ENCODE peak calls at places on chromosomes 13 and 19, in ten cellular contexts. Q is HCT116, M is A549, L is IMR-90, D is heart left ventricle, T is K562, A is upper lobe of left lung, X is HepG2, U is body of pancreas, C is right lobe of liver. R is an unnamed sample.

GRCh38 chr13:44713793-44714469 is 137.8 kb upstream of the TSC22D1 start:
- ATAC-seq in T (no peak), X (peak), C (no peak), L (peak), U (peak), D (peak), A (peak), Q (peak), M (peak), R (no peak)

GRCh38 chr13:70856025-70856424 is 747.8 kb upstream of the KLHL1 start:
- ATAC-seq in X (no peak), D (no peak), T (no peak), C (no peak), U (no peak), Q (no peak), L (no peak), M (no peak), A (no peak), R (no peak)

GRCh38 chr13:45473627-45474026 is 8.9 kb downstream of the COG3 start:
- ATAC-seq in T (peak), L (no peak), M (peak), U (no peak), D (no peak), Q (peak), C (peak), A (no peak), X (peak), R (no peak)

GRCh38 chr13:97567510-97568243 is 133.7 kb downstream of the RAP2A start:
- ATAC-seq in C (peak), X (peak), T (no peak), M (peak), D (peak), A (peak), U (peak), Q (peak), L (peak), R (peak)

GRCh38 chr13:33642374-33643065 is 175.4 kb upstream of the RFC3 start:
- ATAC-seq in M (peak), U (peak), D (peak), T (no peak), C (peak), A (peak), Q (no peak), X (peak), L (peak), R (peak)

GRCh38 chr13:100434010-100434763 is 154.4 kb downstream of the GGACT start:
- ATAC-seq in L (peak), Q (peak), C (peak), T (no peak), X (peak), M (peak), A (no peak), U (no peak), D (no peak), R (no peak)

GRCh38 chr13:20503088-20504083 is 22.3 kb downstream of the CRYL1 start:
- ATAC-seq in D (no peak), U (no peak), L (no peak), C (peak), Q (no peak), A (no peak), T (no peak), M (no peak), X (no peak), R (no peak)

GRCh38 chr13:109976206-109976997 is 190.0 kb upstream of the IRS2 start:
- ATAC-seq in C (no peak), U (no peak), X (no peak), L (no peak), T (no peak), D (peak), Q (no peak), A (no peak), M (no peak), R (no peak)

GRCh38 chr13:113361406-113361805 is 2.5 kb downstream of the GRTP1 start:
- ATAC-seq in X (no peak), C (no peak), U (no peak), A (no peak), Q (no peak), M (no peak), L (no peak), T (no peak), D (no peak), R (no peak)

GRCh38 chr19:17743874-17744273 is 7.4 kb upstream of the FCHO1 start:
- ATAC-seq in T (no peak), U (no peak), D (no peak), L (no peak), C (no peak), M (no peak), X (no peak), Q (no peak), A (no peak), R (no peak)

DNA sequence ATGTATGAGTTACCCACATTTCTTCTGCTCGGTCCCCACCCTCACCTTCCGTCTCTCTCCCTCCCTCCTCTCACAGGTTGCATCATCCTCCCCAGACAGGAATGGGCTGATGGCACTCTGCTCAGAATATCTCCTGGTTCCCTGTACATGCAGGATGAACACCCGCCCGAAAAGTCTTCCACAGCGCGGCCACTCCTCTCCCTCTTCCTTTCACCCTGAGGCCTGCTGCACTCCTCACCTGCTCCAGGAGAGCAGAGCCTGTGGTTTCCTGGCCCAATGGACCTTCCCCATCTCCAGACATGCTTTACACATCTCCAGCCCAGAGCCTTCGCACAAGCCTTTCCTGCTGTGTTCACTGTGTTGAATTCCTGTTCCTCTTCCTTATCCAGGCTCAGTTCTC is 40.9 kb downstream of the GSX1 start:
- ATAC-seq in A (no peak), T (no peak), L (no peak), D (no peak), C (no peak), M (no peak), Q (no peak), X (no peak), U (no peak), R (no peak)
- TF ChIP-seq POLR2A in A (no peak), T (no peak), L (no peak), D (no peak), C (no peak), M (no peak), Q (no peak), X (no peak), U (no peak), R (no peak)

DNA sequence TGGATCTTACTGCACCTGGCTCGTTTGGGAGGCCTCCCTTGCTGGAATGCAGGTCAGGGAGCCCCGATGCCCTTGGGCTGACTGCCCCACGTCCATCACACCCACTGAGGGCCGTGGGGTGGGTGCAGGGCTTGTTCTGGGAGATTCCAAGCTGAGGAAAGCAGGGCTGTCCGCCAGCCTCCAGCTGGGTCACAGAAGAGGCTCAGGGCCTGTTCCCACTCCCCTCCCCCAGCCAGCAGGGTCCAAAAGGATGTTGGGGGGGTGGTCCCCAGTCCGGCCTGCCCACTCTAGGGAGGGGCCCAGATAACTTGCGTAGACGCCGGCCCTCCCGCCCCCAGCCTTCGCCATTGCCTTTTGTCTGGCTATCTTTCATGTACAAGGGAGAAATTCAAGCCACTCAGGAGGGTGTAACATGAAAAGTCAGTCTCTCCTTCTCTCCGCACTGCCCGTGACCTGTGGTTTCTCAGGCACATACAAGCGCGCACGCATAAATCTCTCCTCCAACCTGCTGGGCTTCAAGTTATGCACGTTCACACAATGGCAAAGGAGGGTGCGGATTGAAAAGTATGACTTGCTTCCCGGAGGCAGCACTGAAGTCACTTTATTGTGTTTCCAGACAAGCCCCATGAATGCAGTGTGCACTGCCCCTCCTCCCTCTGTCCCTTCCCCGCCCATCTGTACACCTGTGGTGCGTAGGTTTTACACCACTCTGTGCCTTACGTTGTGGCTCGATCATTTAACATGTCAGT is 20.2 kb downstream of the CARM1 start:
- ATAC-seq in D (peak), L (no peak), M (no peak), T (no peak), A (peak), Q (no peak), C (no peak), X (no peak), U (no peak), R (peak)
- H3K4me3 ChIP-seq in D (no peak), L (no peak), M (no peak), T (no peak), A (no peak), Q (no peak), C (no peak), X (no peak), U (no peak), R (no peak)

GRCh38 chr19:6587093-6587820 is 3.7 kb downstream of the CD70 start:
- ATAC-seq in T (peak), A (no peak), X (peak), U (no peak), D (peak), M (no peak), C (peak), L (peak), Q (peak), R (no peak)

GRCh38 chr19:6590458-6591319 is at the start of gene CD70:
- ATAC-seq in Q (no peak), C (peak), A (peak), U (no peak), T (no peak), L (no peak), M (peak), X (no peak), D (no peak), R (peak)

GRCh38 chr19:6589711-6590457 is 1.1 kb downstream of the CD70 start:
- ATAC-seq in Q (no peak), A (peak), U (no peak), X (no peak), C (no peak), M (no peak), D (no peak), T (no peak), L (no peak), R (no peak)

GRCh38 chr19:6587998-6588507 is 2.9 kb downstream of the CD70 start:
- ATAC-seq in M (no peak), L (no peak), U (no peak), T (peak), D (no peak), X (no peak), A (no peak), C (no peak), Q (no peak), R (no peak)

GRCh38 chr19:6588508-6589345 is 2.2 kb downstream of the CD70 start:
- ATAC-seq in Q (no peak), C (no peak), X (no peak), D (no peak), M (no peak), L (no peak), U (no peak), A (no peak), T (peak), R (no peak)
- TF ChIP-seq POLR2A in Q (no peak), C (no peak), X (no peak), D (no peak), M (no peak), L (no peak), U (no peak), A (no peak), T (no peak), R (no peak)

GRCh38 chr13:86792153-86792651 is 879.0 kb upstream of the SLITRK5 start:
- ATAC-seq in A (no peak), T (no peak), D (no peak), C (no peak), X (no peak), M (no peak), U (no peak), L (no peak), Q (no peak), R (no peak)
- H3K4me3 ChIP-seq in A (no peak), T (no peak), D (no peak), C (no peak), X (no peak), M (no peak), U (no peak), L (no peak), Q (no peak), R (no peak)

GRCh38 chr19:56678205-56678604 is 6.6 kb upstream of the ZNF835 start:
- ATAC-seq in C (no peak), U (no peak), Q (no peak), A (no peak), M (no peak), D (no peak), L (no peak), X (no peak), T (no peak), R (no peak)
- TF ChIP-seq POLR2A in C (no peak), U (no peak), Q (no peak), A (no peak), M (no peak), D (no peak), L (no peak), X (no peak), T (no peak), R (no peak)

GRCh38 chr13:39960206-39960605 is 304.7 kb downstream of the COG6 start:
- ATAC-seq in C (no peak), X (no peak), M (no peak), A (no peak), T (no peak), Q (no peak), L (no peak), U (no peak), D (no peak), R (no peak)

GRCh38 chr13:39956036-39956435 is 300.6 kb downstream of the COG6 start:
- ATAC-seq in M (no peak), C (no peak), D (no peak), A (no peak), X (no peak), T (no peak), Q (no peak), U (no peak), L (no peak), R (no peak)

GRCh38 chr13:39955560-39955959 is 300.1 kb downstream of the COG6 start:
- ATAC-seq in Q (no peak), U (no peak), T (no peak), X (no peak), D (no peak), L (no peak), M (no peak), A (no peak), C (no peak), R (no peak)

GRCh38 chr13:39959497-39959896 is 304.0 kb downstream of the COG6 start:
- ATAC-seq in U (no peak), T (no peak), M (no peak), L (no peak), Q (no peak), X (no peak), A (no peak), C (peak), D (peak), R (no peak)

DNA sequence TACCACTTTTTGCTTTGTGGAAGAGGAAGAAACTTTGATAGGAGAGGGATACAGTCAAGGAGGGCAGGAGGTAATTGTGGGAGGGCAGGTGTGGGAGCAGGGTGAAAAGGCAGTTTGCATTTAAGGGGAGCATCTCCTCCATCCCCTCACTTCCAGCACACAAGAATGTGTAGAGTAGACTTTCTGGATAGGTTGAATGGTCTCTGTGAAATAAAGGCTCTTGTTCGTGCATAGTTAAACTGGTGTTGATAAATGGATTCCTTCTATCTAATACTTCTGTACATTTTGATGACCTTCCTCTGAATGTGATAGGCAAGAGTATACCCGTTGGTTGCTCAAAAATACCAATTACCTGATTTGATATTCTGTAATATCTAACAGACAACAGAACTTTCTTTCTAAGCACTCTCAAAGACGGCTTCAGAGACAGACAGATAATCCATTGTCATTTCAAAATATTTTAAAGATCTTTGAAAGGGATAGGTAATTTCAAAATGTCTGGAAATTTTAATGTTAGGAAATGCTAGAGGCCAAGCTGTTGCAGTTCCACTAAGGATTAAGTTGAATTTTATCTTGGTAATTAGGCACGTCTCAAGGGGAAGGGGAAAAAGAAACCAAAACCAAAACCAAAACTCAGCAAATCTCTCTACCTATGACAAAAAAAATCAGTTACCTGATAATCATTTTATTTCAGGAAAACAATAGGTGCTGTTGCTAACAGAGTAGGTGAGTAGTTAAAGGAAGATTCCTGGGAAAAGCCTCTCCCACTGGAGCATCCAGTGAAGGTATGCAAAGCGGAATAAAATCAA is 302.6 kb downstream of the COG6 start:
- ATAC-seq in U (no peak), X (no peak), L (no peak), M (no peak), Q (no peak), C (peak), D (no peak), T (no peak), A (no peak), R (no peak)
- H3K4me3 ChIP-seq in U (no peak), X (no peak), L (no peak), M (no peak), Q (no peak), C (peak), D (no peak), T (no peak), A (no peak), R (no peak)

DNA sequence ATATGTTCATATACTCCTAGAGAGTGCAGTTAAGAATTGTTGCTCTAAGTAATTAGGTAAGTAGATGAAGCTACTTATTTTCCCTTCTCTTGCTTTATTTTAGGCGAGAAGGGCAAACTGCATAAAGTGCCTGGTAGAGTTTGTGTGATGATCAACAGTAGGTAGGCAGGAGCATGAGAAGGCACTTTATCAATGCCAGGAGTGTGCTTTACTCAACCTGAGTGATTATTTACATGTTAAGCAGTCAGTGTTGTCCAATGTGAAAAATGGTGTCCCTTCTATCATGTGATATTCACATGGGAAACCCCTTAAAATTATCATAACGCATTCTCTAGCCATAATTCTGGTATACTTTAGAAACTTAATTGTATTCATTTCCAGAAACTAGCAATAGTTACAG is 294.0 kb downstream of the ITGBL1 start:
- ATAC-seq in U (no peak), C (peak), A (no peak), X (no peak), Q (no peak), L (no peak), T (no peak), D (no peak), M (no peak), R (no peak)
- TF ChIP-seq POLR2A in U (no peak), C (no peak), A (no peak), X (no peak), Q (no peak), L (no peak), T (no peak), D (no peak), M (no peak), R (no peak)

GRCh38 chr19:29712744-29713516 is 2.1 kb downstream of the C19orf12 start:
- ATAC-seq in C (no peak), M (no peak), L (no peak), D (no peak), U (no peak), Q (no peak), T (no peak), X (no peak), A (no peak), R (no peak)
- H3K4me3 ChIP-seq in C (no peak), M (no peak), L (no peak), D (no peak), U (no peak), Q (no peak), T (no peak), X (no peak), A (no peak), R (no peak)

DNA sequence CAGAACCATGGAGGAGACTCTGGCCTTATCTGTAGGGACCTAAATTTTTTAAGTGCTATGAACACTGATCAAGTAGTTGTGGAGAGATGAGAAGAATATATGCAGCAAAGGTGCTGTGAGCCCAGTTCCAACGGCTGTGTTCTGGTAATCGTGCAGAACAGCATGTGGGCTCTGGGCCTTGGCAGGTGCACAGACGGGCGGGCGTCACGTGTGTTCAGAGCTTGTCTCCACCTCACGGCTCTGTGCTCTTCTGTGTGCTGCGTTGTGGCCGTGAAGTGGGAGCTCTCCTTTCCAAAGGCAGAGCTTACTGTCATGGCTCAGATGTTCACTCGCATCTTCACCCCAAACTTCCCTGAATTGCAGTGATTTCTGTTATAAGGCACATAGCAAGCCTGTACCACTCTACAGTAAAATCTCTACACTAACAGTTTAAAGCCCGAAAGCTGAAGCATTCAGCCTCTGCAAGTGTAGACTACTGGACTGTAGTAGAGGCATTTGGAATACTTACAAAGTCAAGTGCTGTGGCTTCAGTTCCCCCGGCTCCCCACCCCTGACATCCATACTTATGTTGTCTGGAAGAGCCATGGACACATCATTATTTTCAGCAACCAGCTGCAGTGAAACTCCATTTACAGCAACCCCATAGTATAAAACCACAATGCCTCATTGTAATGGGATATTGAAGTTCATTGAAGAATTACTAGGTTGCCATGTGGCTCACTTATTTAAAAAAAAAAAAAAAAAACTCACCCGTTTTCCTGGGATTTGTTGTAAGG is 27.5 kb upstream of the TEX29 start:
- ATAC-seq in L (no peak), Q (no peak), M (no peak), T (no peak), X (no peak), D (no peak), U (no peak), C (no peak), A (no peak), R (no peak)
- TF ChIP-seq POLR2A in L (no peak), Q (no peak), M (no peak), T (no peak), X (no peak), D (no peak), U (no peak), C (no peak), A (no peak), R (no peak)

GRCh38 chr19:30692517-30692870 is 320.3 kb downstream of the ZNF536 start:
- ATAC-seq in C (no peak), X (no peak), D (peak), Q (no peak), U (peak), L (peak), T (no peak), A (peak), M (no peak), R (peak)
- H3K4me3 ChIP-seq in C (no peak), X (no peak), D (peak), Q (no peak), U (no peak), L (no peak), T (no peak), A (no peak), M (peak), R (peak)